ENCODE peak calls at places on chromosomes 6 and 20, in nine cellular contexts. H is neural progenitor cell, N is neural crest cell, Z is left lung, T is fibroblast of pulmonary artery, F is Panc1, J is omental fat pad, Y is esophagus squamous epithelium, B is mucosa of descending colon. L is an unnamed sample.

GRCh38 chr6:160960839-160961238 is 30.7 kb upstream of the MAP3K4 start:
- DNase-seq in Y (no peak), T (no peak), Z (no peak), N (no peak), B (no peak), F (no peak), H (no peak), J (no peak), L (no peak)

GRCh38 chr20:16025084-16025483 is 548.2 kb downstream of the KIF16B start:
- DNase-seq in F (no peak), Z (no peak), B (no peak), J (no peak), N (no peak), Y (no peak), H (peak), T (no peak), L (no peak)

GRCh38 chr6:98835149-98836024 is 1.0 kb downstream of the POU3F2 start:
- DNase-seq in N (no peak), F (no peak), H (peak), J (peak), T (no peak), Z (peak), B (no peak), Y (no peak), L (no peak)

GRCh38 chr6:95877480-95877879 is 138.3 kb upstream of the FUT9 start:
- DNase-seq in B (no peak), Z (no peak), F (no peak), N (no peak), Y (no peak), T (no peak), J (no peak), H (no peak), L (no peak)

GRCh38 chr20:20683481-20683880 is 29.0 kb downstream of the RALGAPA2 start:
- DNase-seq in T (no peak), B (no peak), N (no peak), Y (no peak), F (no peak), J (no peak), Z (no peak), H (no peak), L (no peak)

GRCh38 chr20:1345030-1345755 is 16.3 kb upstream of the SDCBP2 start:
- DNase-seq in J (no peak), T (no peak), Y (no peak), B (no peak), F (no peak), H (no peak), N (no peak), Z (no peak), L (no peak)

GRCh38 chr20:36579996-36580545 is 6.7 kb downstream of the TGIF2 start:
- DNase-seq in B (no peak), J (no peak), H (no peak), Z (no peak), N (no peak), F (no peak), T (peak), Y (no peak), L (no peak)

GRCh38 chr6:4647414-4648365 is 128.5 kb upstream of the CDYL start:
- DNase-seq in Y (no peak), F (peak), T (peak), N (peak), B (peak), H (peak), Z (peak), J (peak), L (peak)

GRCh38 chr6:16045238-16045637 is 83.6 kb upstream of the MYLIP start:
- DNase-seq in Z (no peak), B (no peak), J (no peak), Y (no peak), F (no peak), N (no peak), T (no peak), H (no peak), L (no peak)

GRCh38 chr20:22390543-22390903 is 193.8 kb downstream of the FOXA2 start:
- DNase-seq in F (no peak), N (no peak), H (no peak), B (no peak), Y (no peak), T (no peak), Z (no peak), J (no peak), L (no peak)

GRCh38 chr6:119267506-119267905 is 82.1 kb downstream of the MAN1A1 start:
- DNase-seq in H (no peak), Z (no peak), J (no peak), Y (no peak), F (no peak), B (no peak), N (no peak), T (no peak), L (no peak)

GRCh38 chr6:119442776-119443184 is 93.2 kb upstream of the MAN1A1 start:
- DNase-seq in J (no peak), Y (no peak), B (peak), N (no peak), F (no peak), Z (no peak), T (no peak), H (no peak), L (no peak)

GRCh38 chr6:84361372-84362179 is 134.1 kb upstream of the CEP162 start:
- DNase-seq in T (peak), N (no peak), Y (no peak), J (no peak), H (no peak), Z (no peak), F (no peak), B (no peak), L (no peak)

GRCh38 chr6:16521528-16521927 is 239.7 kb downstream of the ATXN1 start:
- DNase-seq in J (no peak), Y (no peak), B (no peak), F (no peak), N (no peak), Z (peak), T (no peak), H (no peak), L (no peak)

GRCh38 chr6:149965191-149966020 is 1.7 kb downstream of the ULBP1 start:
- DNase-seq in T (peak), Y (no peak), J (no peak), N (no peak), B (no peak), F (no peak), H (peak), Z (no peak), L (no peak)

GRCh38 chr6:167893416-167893815 is 66.7 kb downstream of the AFDN start:
- DNase-seq in Z (no peak), J (no peak), N (no peak), F (no peak), Y (no peak), B (no peak), T (peak), H (no peak), L (no peak)

GRCh38 chr6:99064769-99065168 is 117.0 kb upstream of the FBXL4 start:
- DNase-seq in Y (no peak), Z (no peak), J (no peak), F (no peak), B (no peak), T (no peak), H (no peak), N (no peak), L (no peak)

GRCh38 chr6:131979515-131980337 is 28.6 kb upstream of the CCN2 start:
- DNase-seq in H (no peak), Y (no peak), Z (no peak), F (no peak), N (no peak), J (no peak), B (no peak), T (peak), L (no peak)

GRCh38 chr20:59515013-59515905 is 89.1 kb upstream of the PHACTR3 start:
- DNase-seq in J (peak), Z (peak), N (peak), Y (no peak), H (peak), T (peak), B (peak), F (no peak), L (peak)

GRCh38 chr6:73811706-73812105 is 115.7 kb downstream of the CD109 start:
- DNase-seq in T (no peak), H (peak), Y (no peak), F (no peak), J (no peak), B (no peak), N (no peak), Z (no peak), L (no peak)

GRCh38 chr20:49323622-49324238 is 45.9 kb upstream of the ZNFX1 start:
- DNase-seq in F (no peak), T (peak), N (no peak), Z (no peak), H (no peak), Y (no peak), B (peak), J (no peak), L (no peak)

GRCh38 chr20:57166568-57167291 is 99.7 kb downstream of the BMP7 start:
- DNase-seq in J (no peak), B (no peak), H (no peak), N (no peak), T (no peak), Z (no peak), F (no peak), Y (no peak), L (no peak)

GRCh38 chr6:168093071-168093505 is 14.1 kb upstream of the FRMD1 start:
- DNase-seq in H (no peak), F (no peak), Z (peak), Y (no peak), B (peak), J (no peak), N (no peak), T (no peak), L (no peak)

GRCh38 chr6:21079468-21080048 is 514.0 kb upstream of the SOX4 start:
- DNase-seq in T (peak), N (no peak), B (no peak), H (no peak), J (no peak), Y (no peak), Z (no peak), F (no peak), L (no peak)

GRCh38 chr6:36912583-36912982 is 26.8 kb downstream of the C6orf89 start:
- DNase-seq in Y (no peak), J (no peak), B (no peak), F (peak), H (no peak), N (no peak), T (peak), Z (no peak), L (no peak)

GRCh38 chr6:132257561-132257960 is 143.7 kb downstream of the MOXD1 start:
- DNase-seq in F (no peak), J (no peak), N (no peak), Y (no peak), B (no peak), T (no peak), H (no peak), Z (no peak), L (no peak)

GRCh38 chr6:44851176-44851575 is 463.7 kb downstream of the CDC5L start:
- DNase-seq in J (no peak), Y (no peak), H (no peak), Z (no peak), N (no peak), T (peak), B (no peak), F (no peak), L (no peak)

GRCh38 chr6:155528982-155529453 is 73.4 kb upstream of the NOX3 start:
- DNase-seq in Z (no peak), H (no peak), F (no peak), Y (no peak), J (no peak), T (peak), N (no peak), B (no peak), L (no peak)

GRCh38 chr20:62143118-62143975 is at the start of the genes PSMA7 and SS18L1:
- DNase-seq in B (peak), F (no peak), T (peak), N (peak), H (peak), Y (no peak), Z (peak), J (no peak), L (peak)

GRCh38 chr6:36603222-36604089 is 9.3 kb downstream of the SRSF3 start:
- DNase-seq in B (no peak), T (no peak), Y (no peak), N (no peak), J (no peak), Z (no peak), F (no peak), H (no peak), L (no peak)

DNA sequence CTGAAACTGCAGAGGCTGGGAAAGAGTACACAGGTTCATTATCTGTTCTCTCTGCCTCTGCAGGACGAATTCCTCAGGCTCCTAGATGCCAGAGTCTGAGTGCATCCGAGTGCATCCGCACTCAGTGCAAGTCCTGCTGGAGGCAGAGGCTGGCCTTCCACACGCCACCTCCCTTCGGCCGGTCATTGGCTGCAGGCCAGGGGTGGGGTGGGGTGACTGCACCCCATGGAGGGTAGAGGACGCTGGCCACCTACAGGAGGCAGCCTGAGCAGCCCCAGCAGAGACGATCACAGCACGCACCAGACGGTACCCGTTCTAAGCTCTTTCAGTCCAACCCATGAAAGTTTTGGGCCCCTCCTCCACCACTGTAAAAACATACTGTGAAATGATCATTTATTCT is 11.7 kb downstream of the SFT2D1 start:
- DNase-seq in N (peak), T (peak), H (peak), J (no peak), Y (no peak), Z (no peak), B (peak), F (no peak), L (no peak)
- TF ChIP-seq CTCF in N (no peak), T (peak), H (peak), J (no peak), Y (no peak), Z (no peak), B (no peak), F (no peak), L (peak)

GRCh38 chr6:148175511-148176188 is 167.0 kb upstream of the SASH1 start:
- DNase-seq in T (peak), F (no peak), J (no peak), H (no peak), B (no peak), N (no peak), Z (no peak), Y (no peak), L (no peak)

GRCh38 chr6:148182378-148182777 is 160.3 kb upstream of the SASH1 start:
- DNase-seq in J (no peak), N (no peak), F (no peak), H (no peak), Y (no peak), B (no peak), Z (no peak), T (no peak), L (no peak)

GRCh38 chr6:148177589-148178233 is 164.9 kb upstream of the SASH1 start:
- DNase-seq in T (peak), B (peak), Y (no peak), N (peak), Z (no peak), F (no peak), H (peak), J (peak), L (no peak)

GRCh38 chr6:148183776-148184175 is 158.9 kb upstream of the SASH1 start:
- DNase-seq in H (no peak), B (no peak), Y (no peak), Z (no peak), N (no peak), F (no peak), T (no peak), J (no peak), L (no peak)

DNA sequence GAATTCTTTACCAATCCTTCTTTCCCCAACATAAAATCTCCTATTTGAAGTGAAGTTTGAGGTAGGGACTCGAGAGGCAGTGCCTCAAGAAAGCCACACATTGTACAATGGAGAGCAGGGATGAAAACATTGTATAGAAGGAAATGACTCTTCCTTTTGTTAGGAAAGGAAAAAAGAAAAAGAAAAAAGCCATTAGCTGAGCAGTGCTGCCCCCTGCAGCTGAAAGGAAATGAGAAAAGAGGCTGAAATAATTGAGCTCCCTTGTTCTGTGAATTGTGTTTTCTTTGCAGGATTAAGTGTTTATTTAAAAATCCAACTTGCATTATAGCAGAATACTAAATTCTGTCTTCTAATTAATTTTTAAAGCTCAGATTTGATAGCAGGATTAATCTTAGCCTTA is 162.9 kb upstream of the SASH1 start:
- DNase-seq in Z (no peak), B (peak), Y (no peak), T (peak), H (peak), J (no peak), N (peak), F (no peak), L (no peak)
- TF ChIP-seq CTCF in Z (peak), B (no peak), Y (peak), T (peak), H (peak), J (no peak), N (peak), F (peak), L (peak)

DNA sequence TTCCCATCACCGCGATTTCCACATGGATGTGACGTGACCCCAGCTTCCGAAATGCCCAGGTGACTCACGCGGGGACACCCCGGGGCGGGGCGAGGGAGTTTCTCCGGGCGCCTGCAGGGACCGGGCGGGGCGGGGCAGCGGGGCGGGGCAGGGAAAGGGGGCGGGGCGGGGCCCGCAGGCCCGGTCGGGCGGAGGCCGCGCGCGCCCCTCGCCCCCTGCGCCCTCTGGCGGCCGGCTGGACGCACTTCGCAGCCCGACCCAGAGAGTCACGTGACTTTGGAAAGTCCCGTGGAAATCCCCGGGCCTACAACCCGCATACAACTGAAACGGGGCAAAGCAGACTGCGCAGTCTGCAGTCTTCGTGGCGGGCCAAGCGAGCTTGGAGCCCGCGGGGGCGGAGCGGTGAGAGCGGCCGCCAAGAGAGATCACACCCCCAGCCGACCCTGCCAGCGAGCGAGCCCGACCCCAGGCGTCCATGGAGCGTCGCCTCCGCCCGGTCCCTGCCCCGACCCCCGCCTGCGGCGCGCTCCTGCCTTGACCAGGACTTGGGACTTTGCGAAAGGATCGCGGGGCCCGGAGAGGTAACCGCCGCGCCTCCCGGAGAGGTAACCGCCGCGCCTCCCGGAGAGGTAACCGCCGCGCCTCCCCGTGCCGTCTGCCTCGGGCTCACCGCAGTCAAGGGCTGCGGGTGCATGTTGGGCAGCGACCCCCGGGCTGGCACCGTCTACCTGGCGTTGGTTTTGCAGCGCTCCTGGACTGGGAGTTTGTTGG is at the start of gene TNFAIP3:
- DNase-seq in B (peak), Z (peak), F (peak), T (peak), N (peak), H (peak), Y (peak), J (peak), L (peak)
- TF ChIP-seq CTCF in B (peak), Z (peak), F (peak), T (peak), N (peak), H (peak), Y (peak), J (peak), L (peak)

GRCh38 chr20:41746635-41747034 is 128.5 kb upstream of the CHD6 start:
- DNase-seq in B (no peak), T (no peak), N (no peak), H (no peak), J (no peak), Y (no peak), Z (no peak), F (no peak), L (no peak)

GRCh38 chr20:41747226-41747625 is 129.0 kb upstream of the CHD6 start:
- DNase-seq in Z (no peak), T (no peak), Y (no peak), J (no peak), B (no peak), H (no peak), F (no peak), N (no peak), L (no peak)

GRCh38 chr20:41748051-41748450 is 129.9 kb upstream of the CHD6 start:
- DNase-seq in J (no peak), T (no peak), F (no peak), B (no peak), Y (no peak), N (no peak), Z (no peak), H (no peak), L (no peak)

GRCh38 chr20:41750137-41750536 is 132.0 kb upstream of the CHD6 start:
- DNase-seq in B (no peak), H (no peak), F (no peak), J (no peak), T (no peak), Z (no peak), N (no peak), Y (no peak), L (no peak)

DNA sequence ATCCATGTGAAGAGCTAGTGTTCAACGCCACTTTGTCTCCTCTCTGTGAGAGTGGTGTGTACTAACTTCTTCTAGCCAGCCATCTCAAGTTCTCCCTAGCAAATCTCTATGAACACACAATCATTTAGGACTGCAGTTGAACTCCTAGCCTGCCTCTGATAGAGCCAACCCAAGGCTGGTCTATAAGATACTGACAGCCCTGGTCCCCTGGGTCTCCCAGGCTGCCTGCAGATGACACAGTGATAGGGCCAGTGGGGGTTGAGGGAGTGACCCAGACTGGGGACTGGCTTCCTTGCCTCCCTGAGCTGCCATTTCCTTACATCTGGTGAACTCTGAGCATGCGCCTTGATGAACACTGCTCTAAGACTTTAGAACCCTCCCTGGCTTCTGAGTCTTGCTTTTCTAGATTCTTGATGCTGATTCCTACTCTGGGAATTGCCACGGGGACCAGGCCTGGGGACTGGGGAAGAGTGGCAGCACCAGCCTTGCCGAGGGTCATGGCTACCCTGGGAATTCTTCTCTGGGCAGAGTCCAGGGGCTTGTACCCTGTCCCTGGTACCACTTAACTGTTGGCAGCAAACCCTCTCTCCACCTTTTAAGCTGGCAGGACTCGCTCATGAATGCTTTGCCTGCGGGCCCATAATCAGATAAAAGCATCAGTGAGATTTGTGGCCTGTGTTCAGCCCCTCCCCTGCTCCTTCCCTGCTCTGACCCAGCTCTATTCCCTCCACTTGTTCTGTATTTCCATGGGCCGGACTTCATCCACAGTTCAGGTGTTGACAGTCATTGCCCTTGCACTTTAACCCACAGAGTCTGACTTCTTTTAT is 130.8 kb upstream of the CHD6 start:
- DNase-seq in F (no peak), Z (no peak), J (no peak), N (no peak), H (no peak), B (no peak), Y (no peak), T (no peak), L (no peak)
- TF ChIP-seq CTCF in F (no peak), Z (no peak), J (no peak), N (no peak), H (no peak), B (no peak), Y (no peak), T (no peak), L (no peak)

DNA sequence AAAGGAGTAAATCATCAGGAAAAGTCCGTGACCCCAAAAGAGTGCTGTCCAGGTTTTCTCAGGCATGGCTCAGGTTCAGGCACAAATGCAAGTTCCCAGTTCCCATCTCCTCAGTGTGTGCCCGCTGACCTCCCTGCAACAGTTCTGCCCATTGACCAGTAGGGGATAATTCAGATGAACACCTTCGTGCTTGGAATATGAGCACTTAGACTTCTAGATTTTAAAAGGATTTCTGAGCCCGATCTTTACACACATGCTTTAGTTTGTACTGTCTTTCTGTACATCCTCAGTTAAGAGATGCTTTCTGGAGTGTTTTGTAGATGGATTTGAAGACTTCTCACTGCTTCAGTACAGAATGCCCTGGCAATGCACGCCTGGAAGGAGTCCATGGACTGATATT is 239.7 kb upstream of the PLCB4 start:
- DNase-seq in N (no peak), Z (no peak), B (no peak), H (no peak), T (no peak), J (no peak), F (no peak), Y (no peak), L (no peak)
- TF ChIP-seq CTCF in N (no peak), Z (no peak), B (no peak), H (peak), T (peak), J (no peak), F (peak), Y (no peak), L (peak)

L was measured in progenitor cell of endocrine pancreas.